ENCODE peak calls at places on chromosomes 13 and 19, in four cellular contexts. H is upper lobe of right lung; X is naive thymus-derived CD4-positive, alpha-beta T cell; K is H1. E is an unnamed sample.

GRCh38 chr13:75907044-75907443 is 270.9 kb downstream of the LMO7 start:
- DNase-seq in H (no peak), K (no peak), X (no peak), E (no peak)

GRCh38 chr19:22784051-22784450 is at the start of gene ZNF99:
- DNase-seq in K (no peak), X (no peak), H (no peak), E (peak)

GRCh38 chr13:99356216-99357089 is 49.3 kb upstream of the GPR183 start:
- DNase-seq in X (peak), H (no peak), K (peak), E (no peak)

GRCh38 chr13:52999093-52999696 is 29.4 kb upstream of the OLFM4 start:
- DNase-seq in X (no peak), H (no peak), K (no peak), E (no peak)

GRCh38 chr19:15195987-15196682 is 4.7 kb downstream of the NOTCH3 start:
- DNase-seq in X (no peak), H (peak), K (peak), E (no peak)

GRCh38 chr19:16143399-16144215 is at the start of gene HSH2D:
- DNase-seq in K (peak), H (peak), X (peak), E (no peak)

GRCh38 chr19:7641288-7642276 is 4.7 kb downstream of the STXBP2 start:
- DNase-seq in X (no peak), K (peak), H (no peak), E (no peak)

GRCh38 chr13:97749174-97749573 is 204.3 kb upstream of the IPO5 start:
- DNase-seq in H (no peak), K (no peak), X (no peak), E (no peak)

GRCh38 chr13:80342541-80343371 is 1.8 kb upstream of the SPRY2 start:
- DNase-seq in X (peak), K (peak), H (peak), E (peak)

GRCh38 chr19:28324275-28325060 is 888.5 kb downstream of the UQCRFS1 start:
- DNase-seq in K (no peak), H (no peak), X (no peak), E (no peak)

GRCh38 chr19:14562660-14563589 is 8.9 kb downstream of the NDUFB7 start:
- DNase-seq in K (peak), X (no peak), H (no peak), E (no peak)

GRCh38 chr19:7681336-7682174 is 922 bp downstream of the TRAPPC5 start:
- DNase-seq in X (peak), H (peak), K (peak), E (peak)

GRCh38 chr13:37775871-37776270 is 93.7 kb downstream of the TRPC4 start:
- DNase-seq in K (no peak), X (no peak), H (no peak), E (no peak)

GRCh38 chr13:98214707-98215106 is 37.6 kb upstream of the RNF113B start:
- DNase-seq in K (no peak), X (no peak), H (no peak), E (no peak)

GRCh38 chr19:41219924-41220567 is 1.0 kb downstream of the AXL start:
- DNase-seq in H (peak), X (no peak), K (no peak), E (no peak)

GRCh38 chr13:26011996-26012688 is 39.7 kb downstream of the SHISA2 start:
- DNase-seq in X (peak), H (peak), K (peak), E (no peak)

GRCh38 chr13:39417131-39417530 is 185.9 kb downstream of the LHFPL6 start:
- DNase-seq in H (no peak), X (no peak), K (no peak), E (peak)

GRCh38 chr19:14731200-14731599 is 41.4 kb downstream of the ZNF333 start:
- DNase-seq in X (no peak), H (no peak), K (no peak), E (no peak)

GRCh38 chr13:101736551-101736950 is 284.1 kb downstream of the ITGBL1 start:
- DNase-seq in X (no peak), K (no peak), H (no peak), E (no peak)

GRCh38 chr19:42352216-42352892 is 26.9 kb downstream of the MEGF8 start:
- DNase-seq in H (no peak), K (no peak), X (no peak), E (no peak)

GRCh38 chr19:47762615-47763308 is 15.7 kb upstream of the SELENOW start:
- DNase-seq in H (no peak), X (no peak), K (no peak), E (no peak)

GRCh38 chr19:41563847-41564514 is 12.0 kb upstream of the CEACAM21 start:
- DNase-seq in K (no peak), H (no peak), X (peak), E (no peak)

GRCh38 chr13:50392977-50393376 is 377.7 kb downstream of the KCNRG start:
- DNase-seq in X (no peak), H (no peak), K (no peak), E (no peak)

GRCh38 chr19:20278342-20278741 is 111.3 kb downstream of the ZNF486 start:
- DNase-seq in H (no peak), K (no peak), X (no peak), E (no peak)

DNA sequence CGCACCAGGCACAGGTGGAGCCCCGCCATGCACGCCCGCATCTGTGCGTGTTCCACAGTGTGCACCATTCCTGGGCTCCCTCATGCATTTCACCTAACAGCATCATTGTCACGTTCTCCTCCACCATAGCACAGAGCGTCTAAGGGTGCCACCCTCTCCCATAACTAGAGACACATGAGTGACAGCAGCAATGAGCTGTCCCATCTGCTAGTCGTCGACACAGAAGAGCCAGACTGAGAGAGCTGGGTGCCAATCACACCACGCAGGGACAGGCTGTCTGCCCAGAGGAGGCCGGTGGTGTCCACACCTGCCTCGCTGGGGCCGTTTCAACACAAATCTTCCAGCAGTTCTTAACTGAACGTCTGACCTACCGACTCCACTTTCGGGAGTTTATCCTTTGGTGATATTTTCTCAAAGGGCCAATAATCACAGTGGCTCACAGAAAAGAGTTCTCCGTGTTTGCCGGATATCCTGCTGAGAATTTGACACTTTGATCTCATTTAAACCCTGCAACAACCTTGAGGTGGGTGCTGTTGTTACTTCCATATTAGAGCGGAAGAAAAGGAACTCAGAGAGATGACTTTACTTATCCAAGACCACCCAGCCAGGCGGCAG is 16.1 kb downstream of the CLEC11A start:
- DNase-seq in K (no peak), H (no peak), X (no peak), E (no peak)
- H3K27ac ChIP-seq in K (no peak), H (no peak), X (no peak), E (no peak)

GRCh38 chr13:112653821-112654220 is 36.0 kb upstream of the ATP11A start:
- DNase-seq in X (no peak), H (no peak), K (no peak), E (no peak)

GRCh38 chr13:112655898-112656297 is 33.9 kb upstream of the ATP11A start:
- DNase-seq in H (no peak), K (no peak), X (no peak), E (no peak)

GRCh38 chr13:112651750-112652511 is 37.9 kb upstream of the ATP11A start:
- DNase-seq in K (no peak), H (no peak), X (no peak), E (no peak)

GRCh38 chr13:112651306-112651705 is 38.5 kb upstream of the ATP11A start:
- DNase-seq in X (no peak), H (no peak), K (no peak), E (no peak)

DNA sequence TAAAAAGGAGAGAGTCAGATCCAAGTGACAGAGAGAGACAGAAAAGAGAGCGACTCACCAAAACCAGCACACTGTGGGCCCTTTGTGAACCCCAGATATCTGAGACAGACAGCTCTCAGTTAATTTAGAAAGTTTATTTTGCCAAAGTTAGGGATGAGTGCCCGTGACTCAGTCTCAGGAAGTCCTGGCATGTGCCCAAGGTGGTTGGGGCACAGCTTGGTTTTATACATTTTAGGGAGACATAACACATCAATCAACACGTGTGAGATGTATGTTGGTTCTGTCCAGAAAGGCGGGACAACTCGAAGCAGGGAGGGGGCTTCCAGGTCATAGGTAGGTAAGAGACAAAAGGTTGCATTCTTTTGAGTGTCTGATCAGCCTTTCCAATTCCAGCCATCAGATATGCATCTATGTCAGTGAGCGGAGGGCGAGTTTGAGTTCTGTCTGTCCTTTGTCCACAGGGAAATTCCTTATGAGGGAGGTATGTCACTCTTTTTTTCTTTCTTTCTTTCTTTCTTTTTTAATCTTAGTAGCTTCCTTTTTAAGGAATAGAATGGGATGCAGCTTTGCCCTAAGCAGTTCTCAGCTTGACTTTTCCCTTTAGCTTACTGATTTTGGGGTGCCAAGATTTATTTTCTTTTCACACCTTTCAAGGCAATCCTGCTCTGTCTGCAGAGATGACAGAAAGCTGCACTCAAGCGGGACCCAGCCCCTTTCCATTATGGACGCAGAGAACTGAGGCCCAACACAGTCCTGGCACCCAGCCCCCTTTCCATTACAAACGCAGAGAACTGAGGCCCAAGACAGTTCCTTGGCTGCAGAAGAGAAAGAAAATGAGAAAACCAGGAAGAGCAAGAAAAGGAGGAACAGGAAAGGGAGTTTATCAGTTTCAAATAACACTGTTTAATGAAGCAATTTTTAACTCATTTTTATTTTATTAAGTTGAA is 37.1 kb upstream of the ATP11A start:
- DNase-seq in H (peak), X (no peak), K (no peak), E (no peak)
- H3K27ac ChIP-seq in H (no peak), X (no peak), K (no peak), E (no peak)

GRCh38 chr13:77751513-77752456 is 54.3 kb downstream of the SLAIN1 start:
- DNase-seq in H (no peak), X (peak), K (no peak), E (no peak)
- H3K27ac ChIP-seq in H (no peak), X (no peak), K (no peak), E (peak)

DNA sequence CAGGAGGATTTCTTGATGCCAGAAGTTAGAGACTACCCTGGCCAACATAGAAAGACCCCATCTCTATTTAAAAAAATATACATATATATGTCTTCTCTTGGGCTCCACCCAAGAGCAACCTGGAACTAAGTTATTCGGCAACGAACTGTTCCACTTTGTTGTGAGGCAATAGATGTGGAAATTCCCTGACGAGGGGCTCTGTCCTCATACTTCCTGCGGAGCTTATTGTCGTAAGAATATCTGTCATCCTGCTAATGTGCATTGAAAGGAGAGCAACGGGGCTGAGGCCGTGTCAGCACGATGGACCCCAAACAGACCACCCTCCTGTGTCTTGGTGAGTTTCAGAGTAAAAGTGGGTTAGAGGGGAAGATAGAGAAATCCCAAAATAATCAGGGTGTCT is at the start of gene FCAR:
- DNase-seq in K (no peak), H (no peak), X (no peak), E (no peak)
- H3K27ac ChIP-seq in K (no peak), H (no peak), X (no peak), E (no peak)

DNA sequence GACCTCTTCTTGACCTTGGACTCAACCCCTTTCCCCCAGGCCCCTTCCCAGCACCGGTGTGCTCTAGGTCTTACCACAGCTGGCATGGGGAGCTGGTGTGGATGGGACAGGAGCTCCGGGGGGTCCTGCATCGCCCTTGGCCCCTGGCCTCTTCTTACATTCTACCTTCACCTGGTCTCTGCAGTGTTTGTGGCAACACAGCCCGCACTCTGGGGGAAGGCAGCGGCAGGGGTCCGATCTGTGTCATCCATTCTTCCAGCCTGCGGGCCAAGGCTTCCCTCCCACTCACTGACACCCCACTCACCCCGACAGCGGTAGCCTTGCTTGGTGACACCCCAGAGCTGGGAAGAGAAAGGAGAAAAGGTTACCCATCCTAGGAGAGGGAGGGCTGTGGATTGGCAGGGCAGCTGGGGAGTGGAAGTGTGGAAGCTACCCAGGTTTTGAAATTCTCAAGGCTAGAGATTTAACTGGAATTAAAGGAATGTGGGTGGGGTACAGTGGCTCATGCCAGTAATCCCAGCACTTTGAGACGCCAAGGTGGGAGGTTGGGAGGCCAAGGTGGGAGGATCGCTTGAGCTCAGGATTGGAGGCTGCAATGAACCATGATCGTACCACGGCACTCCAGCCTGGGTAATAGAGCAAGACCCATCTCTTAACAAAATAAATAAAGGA is 8.3 kb downstream of the FAM98C start:
- DNase-seq in K (no peak), X (no peak), H (no peak), E (no peak)
- H3K27ac ChIP-seq in K (no peak), X (no peak), H (no peak), E (no peak)

GRCh38 chr19:33403973-33404304 is 30.4 kb downstream of the CEBPG start:
- DNase-seq in X (no peak), K (no peak), H (no peak), E (no peak)
- H3K27ac ChIP-seq in X (no peak), K (no peak), H (no peak), E (no peak)

DNA sequence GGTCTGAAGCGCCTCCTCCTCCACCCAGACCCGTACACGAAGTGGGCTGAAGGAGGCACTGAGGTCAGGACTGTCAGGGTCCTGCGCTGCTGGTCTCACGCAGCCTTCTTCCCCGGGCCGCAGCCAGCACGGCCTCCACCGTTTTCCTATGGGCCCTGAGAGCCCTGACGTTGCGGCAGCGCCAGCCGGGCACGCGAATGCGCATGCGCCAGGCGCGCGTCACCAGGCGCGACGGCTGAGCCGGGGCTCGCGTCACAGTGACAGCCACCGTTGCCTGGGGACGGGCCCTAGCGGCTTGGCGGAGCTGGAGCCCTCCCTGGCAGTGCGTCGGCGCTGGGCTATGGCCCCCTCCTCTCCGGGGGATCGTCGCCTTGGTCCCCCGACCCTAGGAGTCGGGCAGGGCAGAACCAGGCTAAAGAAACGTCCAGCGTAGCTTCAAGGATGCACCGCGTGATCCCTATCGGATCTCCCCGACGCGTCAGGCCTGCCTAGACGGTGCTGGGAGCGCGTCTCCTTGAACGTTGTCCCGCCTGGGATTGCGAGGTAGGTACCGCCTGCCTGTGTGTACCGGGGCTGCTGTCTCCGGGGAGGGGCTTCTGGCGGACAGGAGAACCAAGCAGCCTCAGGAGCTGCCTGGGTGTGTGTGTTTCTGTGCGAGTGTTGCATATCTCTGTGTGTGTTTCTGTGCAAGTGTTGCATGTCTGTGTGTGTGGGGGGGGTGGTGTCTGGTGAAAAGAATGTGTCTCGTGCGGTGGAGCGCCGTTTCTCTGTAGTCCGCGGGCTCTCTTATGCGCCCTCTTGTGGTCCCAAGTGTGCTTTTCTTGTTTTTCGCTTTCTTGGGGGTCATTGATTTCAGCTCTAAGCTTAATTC is 43.2 kb downstream of the ZNF571 start:
- DNase-seq in K (no peak), H (no peak), X (no peak), E (no peak)
- H3K27ac ChIP-seq in K (no peak), H (no peak), X (peak), E (no peak)

DNA sequence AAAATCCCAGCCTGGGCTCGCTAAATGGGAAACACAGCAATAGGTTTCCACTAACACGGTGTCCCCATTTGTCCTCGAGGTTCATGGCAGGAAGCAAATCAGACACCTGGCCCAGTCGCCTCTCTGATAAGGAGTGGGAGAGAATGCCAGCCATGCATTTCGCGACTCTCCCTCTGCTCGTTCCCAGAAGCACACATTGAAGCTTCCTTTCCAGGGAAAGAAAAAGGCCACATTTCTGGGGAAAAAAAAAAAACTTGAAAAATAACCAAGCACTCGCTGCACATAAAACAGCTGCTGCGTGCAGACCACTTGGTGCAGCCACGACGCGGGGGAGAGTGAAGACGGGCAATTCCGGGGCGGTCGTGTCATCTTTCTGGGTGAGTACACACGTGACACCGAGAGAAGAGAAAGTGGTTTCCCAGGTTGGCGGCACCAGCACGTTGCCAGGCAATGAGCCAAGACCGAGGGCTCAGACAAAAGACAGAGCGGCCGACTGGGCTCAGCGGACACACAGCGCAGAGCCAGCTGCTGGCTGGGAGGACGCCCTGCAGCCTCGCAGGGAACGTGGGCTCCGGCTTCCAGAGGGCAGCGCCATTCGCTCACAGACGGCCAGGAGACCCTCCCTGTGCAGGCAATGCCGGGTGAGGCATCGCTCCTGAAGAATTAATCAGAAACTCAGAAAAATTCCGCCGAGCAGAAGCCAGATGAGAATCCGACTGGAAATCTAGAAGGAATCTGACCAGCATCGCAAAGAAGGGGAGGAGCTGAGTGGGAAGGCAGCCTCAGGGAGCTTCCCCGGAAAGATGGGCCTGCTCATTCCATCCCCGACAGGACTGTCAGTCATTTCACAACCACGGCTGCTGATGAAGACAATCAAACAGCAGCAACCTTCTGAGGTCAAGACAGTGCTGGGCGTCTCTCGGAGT is 83.2 kb upstream of the IRS2 start:
- DNase-seq in H (peak), X (no peak), K (no peak), E (peak)
- H3K27ac ChIP-seq in H (peak), X (no peak), K (no peak), E (no peak)

GRCh38 chr19:1284293-1284978 is 1.2 kb upstream of the EFNA2 start:
- DNase-seq in H (no peak), K (no peak), X (no peak), E (no peak)
- H3K27ac ChIP-seq in H (no peak), K (no peak), X (no peak), E (no peak)

E was measured in substantia nigra.